ENCODE peak calls at places on chromosomes 3 and 15, in eight cellular contexts. S, J, W, M, U, T, Q and G are unnamed samples.

GRCh38 chr3:197503652-197504051 is 52.1 kb downstream of the BDH1 start:
- DNase-seq in Q (no peak), J (no peak), U (no peak), W (no peak), S (no peak), M (no peak), T (no peak), G (no peak)

GRCh38 chr15:70343961-70344360 is 246.2 kb upstream of the TLE3 start:
- DNase-seq in Q (no peak), J (no peak), M (no peak), W (no peak), U (no peak), T (no peak), S (no peak), G (no peak)

GRCh38 chr15:62641782-62642181 is 400.8 kb upstream of the TPM1 start:
- DNase-seq in U (no peak), T (no peak), W (no peak), S (no peak), J (no peak), M (no peak), Q (no peak), G (no peak)

GRCh38 chr3:13879946-13880810 is at the start of gene WNT7A:
- DNase-seq in T (no peak), W (peak), J (no peak), M (no peak), S (no peak), U (no peak), Q (no peak), G (no peak)

GRCh38 chr3:59685432-59685831 is 635.6 kb upstream of the CFAP20DC start:
- DNase-seq in J (no peak), U (no peak), T (no peak), S (no peak), Q (no peak), M (no peak), W (no peak), G (no peak)

GRCh38 chr15:49145651-49146609 is 9.5 kb downstream of the COPS2 start:
- DNase-seq in T (peak), J (peak), U (peak), S (peak), W (no peak), Q (no peak), M (no peak), G (no peak)

GRCh38 chr3:146035366-146035765 is 125.6 kb downstream of the PLOD2 start:
- DNase-seq in Q (peak), U (no peak), M (no peak), W (no peak), T (peak), J (peak), S (no peak), G (no peak)

GRCh38 chr3:184503647-184504046 is 57.9 kb upstream of the EPHB3 start:
- DNase-seq in U (no peak), M (no peak), S (no peak), Q (no peak), T (no peak), J (no peak), W (no peak), G (no peak)

GRCh38 chr15:61527836-61528589 is 298.9 kb upstream of the RORA start:
- DNase-seq in S (no peak), T (no peak), M (no peak), J (no peak), Q (no peak), W (no peak), U (no peak), G (no peak)

GRCh38 chr3:146138904-146139303 is 22.1 kb downstream of the PLOD2 start:
- DNase-seq in S (no peak), T (no peak), Q (no peak), U (no peak), M (no peak), J (no peak), W (no peak), G (no peak)

GRCh38 chr3:25663324-25664065 is 1.2 kb downstream of the TOP2B start:
- DNase-seq in W (no peak), J (no peak), Q (no peak), U (no peak), S (peak), T (peak), M (no peak), G (peak)
- TF ChIP-seq CTCF in W (no peak), J (no peak), Q (no peak), U (no peak), S (no peak), T (no peak), M (no peak), G (no peak)

DNA sequence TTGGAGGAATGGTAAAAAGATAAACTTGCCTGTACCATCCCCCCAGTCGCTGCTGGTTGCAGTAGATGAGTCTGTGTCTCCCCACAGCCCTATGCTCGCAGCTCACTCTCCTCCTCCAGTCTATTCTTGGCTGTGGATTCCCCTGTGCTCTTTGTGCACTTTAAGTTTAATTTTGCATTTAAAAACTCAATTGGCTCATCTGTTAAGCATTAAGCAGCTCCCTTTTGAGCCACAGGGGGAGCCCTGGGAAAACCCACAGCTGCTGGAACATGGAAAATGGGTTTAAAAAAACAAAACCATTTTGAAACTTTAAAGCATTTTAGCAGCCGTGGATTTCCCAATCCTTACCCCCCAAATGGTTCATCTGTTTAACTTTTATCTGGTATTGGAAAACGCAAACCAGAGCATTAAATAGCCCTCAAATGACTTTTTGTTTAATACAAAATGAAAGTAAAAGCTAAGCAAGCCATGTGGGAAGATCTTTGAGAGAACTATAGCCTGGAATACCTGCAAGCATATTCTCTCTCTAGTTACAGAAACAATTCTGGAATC is 536.9 kb downstream of the ZIC1 start:
- DNase-seq in T (peak), S (peak), Q (peak), M (no peak), W (no peak), J (peak), U (peak), G (no peak)
- H3K4me3 ChIP-seq in T (peak), S (no peak), Q (peak), M (peak), W (peak), J (peak), U (no peak), G (no peak)

GRCh38 chr3:61704807-61705206 is 143.4 kb downstream of the PTPRG start:
- DNase-seq in Q (no peak), S (peak), M (no peak), W (no peak), U (no peak), T (no peak), J (no peak), G (no peak)
- TF ChIP-seq CTCF in Q (no peak), S (no peak), M (no peak), W (no peak), U (no peak), T (no peak), J (no peak), G (no peak)

GRCh38 chr15:76345269-76345879 is 8.8 kb downstream of the ISL2 start:
- DNase-seq in U (no peak), Q (no peak), M (no peak), T (no peak), S (no peak), W (no peak), J (no peak), G (no peak)

GRCh38 chr15:76347507-76348055 is 11.0 kb downstream of the ISL2 start:
- DNase-seq in S (no peak), T (no peak), W (no peak), M (no peak), J (no peak), Q (no peak), U (no peak), G (no peak)

GRCh38 chr15:76345880-76346665 is 9.5 kb downstream of the ISL2 start:
- DNase-seq in W (no peak), T (no peak), U (no peak), M (peak), J (no peak), Q (no peak), S (peak), G (no peak)

GRCh38 chr15:76349301-76350070 is 12.9 kb downstream of the ISL2 start:
- DNase-seq in U (no peak), Q (no peak), M (no peak), J (no peak), S (no peak), W (no peak), T (no peak), G (no peak)

DNA sequence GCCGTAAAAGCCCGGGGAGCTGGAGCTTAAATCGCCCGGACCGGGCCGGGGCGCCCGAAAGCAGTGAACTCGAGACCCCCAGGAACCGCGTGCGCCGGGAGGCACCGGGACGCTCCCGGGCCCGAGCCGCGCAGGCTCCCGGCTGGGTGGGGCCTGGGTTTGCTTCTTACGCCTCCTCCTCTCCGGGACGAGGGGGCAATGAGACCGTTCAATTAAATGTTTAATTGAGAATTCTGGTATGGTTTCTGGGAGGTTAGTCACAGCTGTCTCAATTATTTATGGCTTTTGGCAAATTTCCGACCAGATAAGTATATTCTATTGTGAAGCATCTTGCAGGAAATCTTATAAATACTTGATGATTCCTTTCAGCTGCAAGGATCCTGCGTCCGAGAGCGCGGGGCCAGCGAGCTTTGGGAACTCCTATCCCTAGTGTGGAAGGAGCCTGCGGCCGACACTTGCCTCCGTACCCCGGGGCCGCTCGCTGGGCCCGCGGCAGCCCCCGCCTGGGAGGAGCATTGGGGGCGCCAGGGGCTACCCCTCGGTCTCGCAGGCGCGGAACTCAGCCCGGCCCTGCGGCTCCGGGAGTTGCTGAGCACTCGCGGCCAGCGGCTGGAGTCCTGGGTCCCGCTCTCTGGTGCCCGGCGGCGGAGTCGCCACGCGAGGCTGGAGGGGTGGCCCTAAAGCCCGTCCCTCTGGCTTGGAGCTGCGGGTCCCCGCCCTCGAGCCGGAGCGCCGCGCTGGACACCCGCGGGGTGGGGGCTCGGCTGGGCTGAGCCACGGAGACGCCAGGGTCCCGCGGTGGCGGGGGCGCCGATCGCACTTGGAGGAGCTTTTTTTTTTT is 10.3 kb downstream of the ISL2 start:
- DNase-seq in U (no peak), Q (peak), J (no peak), T (no peak), W (no peak), S (no peak), M (no peak), G (no peak)
- H3K4me3 ChIP-seq in U (no peak), Q (peak), J (peak), T (peak), W (peak), S (no peak), M (peak), G (peak)

DNA sequence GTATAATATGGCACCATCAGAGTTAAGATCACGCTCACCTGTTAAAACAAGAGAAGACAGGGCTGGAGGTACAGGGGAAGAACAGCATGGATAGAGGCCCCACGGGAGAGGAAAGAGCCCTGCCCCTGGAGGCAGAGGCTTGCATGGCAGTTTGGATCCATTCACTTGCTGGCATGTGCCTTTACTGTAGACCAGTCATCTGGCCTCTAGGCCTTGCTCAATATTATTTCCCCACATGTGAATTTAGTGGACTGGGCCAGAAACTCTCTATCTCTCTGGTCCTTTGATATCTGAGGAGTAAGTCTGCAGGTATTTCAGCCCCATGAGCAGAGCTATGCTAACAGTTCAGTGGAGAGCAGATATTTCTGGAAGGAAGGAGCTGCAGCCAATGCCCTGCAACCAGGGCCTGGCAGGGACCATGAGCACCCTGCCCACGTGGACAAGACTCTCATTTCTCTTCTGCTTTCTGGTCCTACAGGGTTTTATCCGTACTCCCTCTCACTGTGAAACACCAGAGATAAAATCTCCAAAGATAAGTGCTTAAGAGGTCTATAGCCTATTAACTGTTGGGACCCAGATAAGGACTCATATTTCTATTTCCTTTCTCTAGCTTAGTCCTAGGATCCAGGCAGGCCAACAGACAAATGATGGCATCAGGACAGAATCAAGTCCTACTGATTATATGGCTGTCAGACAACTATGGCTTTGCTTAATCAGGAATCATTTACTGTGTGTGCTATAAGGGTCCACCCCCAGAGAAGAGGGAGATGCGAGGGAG is 65.0 kb downstream of the CLDN11 start:
- DNase-seq in S (no peak), W (no peak), M (no peak), Q (no peak), J (no peak), T (no peak), U (no peak), G (no peak)
- TF ChIP-seq CTCF in S (no peak), W (no peak), M (no peak), Q (peak), J (peak), T (peak), U (no peak), G (peak)

GRCh38 chr3:9914559-9915251 is 2.2 kb upstream of the IL17RC start:
- DNase-seq in U (no peak), M (no peak), J (no peak), S (no peak), Q (no peak), T (no peak), W (no peak), G (no peak)
- H3K4me3 ChIP-seq in U (peak), M (peak), J (peak), S (peak), Q (peak), T (peak), W (peak), G (peak)

GRCh38 chr15:101276501-101277037 is 716 bp downstream of the SELENOS start:
- DNase-seq in Q (no peak), T (peak), S (no peak), W (no peak), J (peak), M (no peak), U (no peak), G (no peak)
- TF ChIP-seq CTCF in Q (peak), T (peak), S (peak), W (peak), J (peak), M (no peak), U (no peak), G (peak)

GRCh38 chr3:169701457-169701856 is 37.9 kb upstream of the MECOM start:
- DNase-seq in U (no peak), M (no peak), J (peak), S (no peak), T (no peak), W (no peak), Q (no peak), G (no peak)

GRCh38 chr3:169699070-169699469 is 35.6 kb upstream of the MECOM start:
- DNase-seq in J (peak), W (no peak), S (no peak), M (no peak), T (peak), U (peak), Q (no peak), G (no peak)

GRCh38 chr3:169700195-169700594 is 36.7 kb upstream of the MECOM start:
- DNase-seq in U (no peak), Q (no peak), T (peak), J (peak), M (no peak), W (no peak), S (no peak), G (no peak)

GRCh38 chr3:169695051-169695450 is 31.5 kb upstream of the MECOM start:
- DNase-seq in M (no peak), U (no peak), S (no peak), T (peak), J (peak), W (no peak), Q (no peak), G (no peak)

DNA sequence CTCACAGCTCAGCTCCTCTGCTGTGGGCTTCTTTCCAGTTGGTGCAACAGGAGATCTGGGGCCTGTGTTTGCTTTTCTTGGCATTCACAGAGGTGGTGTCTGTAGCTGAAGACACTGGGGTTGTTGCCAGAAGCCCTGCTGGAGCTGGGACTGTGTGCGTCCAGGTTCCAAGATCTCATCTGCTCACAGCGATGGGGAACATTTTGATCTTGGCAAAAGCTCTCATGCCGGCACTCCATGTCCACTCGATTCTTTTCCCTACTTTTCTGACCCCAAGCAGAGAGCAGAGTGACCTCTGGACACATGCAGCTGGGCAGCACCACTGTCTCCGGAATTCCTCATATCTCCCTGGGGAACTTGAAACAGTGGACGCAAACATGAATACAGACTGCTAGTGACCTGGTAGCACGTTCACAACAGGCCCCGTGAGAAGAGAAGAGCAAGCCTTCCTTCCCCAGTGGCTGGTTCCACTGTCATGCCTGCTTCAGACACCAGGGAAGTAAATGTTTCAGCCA is 36.1 kb upstream of the MECOM start:
- DNase-seq in J (peak), T (peak), W (peak), M (no peak), U (peak), Q (no peak), S (peak), G (no peak)
- H3K4me3 ChIP-seq in J (no peak), T (no peak), W (no peak), M (no peak), U (no peak), Q (no peak), S (no peak), G (no peak)

DNA sequence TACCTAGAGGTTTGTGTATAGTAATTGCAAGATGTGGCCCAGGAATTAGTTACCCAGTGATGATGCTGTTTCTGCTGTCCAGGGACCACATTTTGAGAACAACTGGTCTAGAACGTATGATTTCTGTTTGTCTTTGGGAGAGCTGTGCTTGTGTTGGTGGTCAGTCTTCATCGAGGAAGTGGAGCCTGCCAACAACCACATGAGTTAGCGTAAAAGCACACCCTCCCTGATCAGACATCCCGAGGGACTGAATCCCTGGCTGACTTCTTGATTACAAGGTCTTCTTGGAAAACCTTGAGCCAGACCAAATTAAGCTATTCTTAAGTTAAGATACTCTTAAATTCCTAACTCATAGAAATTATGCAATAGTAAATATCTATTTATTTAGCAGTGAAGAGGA is 81.7 kb upstream of the ZPLD1 start:
- DNase-seq in U (peak), Q (no peak), W (no peak), J (peak), S (no peak), M (no peak), T (peak), G (no peak)
- TF ChIP-seq CTCF in U (no peak), Q (no peak), W (no peak), J (no peak), S (no peak), M (no peak), T (no peak), G (no peak)